ENCODE peak calls at places on chromosome 11, in eight cellular contexts. M is progenitor cell of endocrine pancreas; X is neural crest cell; S is epithelial cell of esophagus; U is stomach; T is astrocyte of the spinal cord; L is left ventricle myocardium inferior; F is CD8-positive, alpha-beta T cell. P is an unnamed sample.

GRCh38 chr11:108666373-108666772 is 1.5 kb downstream of the DDX10 start:
- DNase-seq in X (no peak), M (no peak), S (no peak), F (no peak), L (no peak), U (no peak), T (no peak), P (no peak)

GRCh38 chr11:127996825-127997224 is 590.5 kb downstream of the ETS1 start:
- DNase-seq in X (no peak), S (peak; percentile 7), M (no peak), F (no peak), U (no peak), T (no peak), L (no peak), P (no peak)

GRCh38 chr11:108559904-108560303 is 33.7 kb downstream of the EXPH5 start:
- DNase-seq in X (no peak), S (peak; percentile 21), M (no peak), F (no peak), U (no peak), L (no peak), T (peak; percentile 75), P (no peak)

GRCh38 chr11:8638300-8638699 is 44.2 kb downstream of the TRIM66 start:
- DNase-seq in F (no peak), L (no peak), T (peak; percentile 27), X (no peak), S (peak; percentile 9), M (no peak), U (no peak), P (no peak)

GRCh38 chr11:46520971-46521745 is 72.7 kb downstream of the AMBRA1 start:
- DNase-seq in M (no peak), U (no peak), S (peak; percentile 70), L (no peak), X (no peak), T (peak; percentile 80), F (no peak), P (no peak)

GRCh38 chr11:32050256-32050655 is 40.6 kb upstream of the RCN1 start:
- DNase-seq in S (no peak), X (no peak), M (no peak), U (peak; percentile 41), L (no peak), T (no peak), F (no peak), P (no peak)

GRCh38 chr11:102469196-102469821 is 16.7 kb upstream of the TMEM123 start:
- DNase-seq in T (peak; percentile 76), U (no peak), F (no peak), S (no peak), L (no peak), X (no peak), M (no peak), P (no peak)

GRCh38 chr11:61334434-61335354 is 1.7 kb downstream of the TKFC start:
- DNase-seq in S (peak; percentile 82), L (no peak), F (no peak), X (no peak), T (peak; percentile 44), U (no peak), M (no peak), P (no peak)

GRCh38 chr11:95283653-95284052 is 52.7 kb upstream of the SESN3 start:
- DNase-seq in S (peak; percentile 86), F (no peak), T (no peak), X (no peak), U (no peak), M (no peak), L (no peak), P (no peak)

GRCh38 chr11:105389952-105390351 is 219.9 kb upstream of the GRIA4 start:
- DNase-seq in L (no peak), M (no peak), X (no peak), F (no peak), T (no peak), S (no peak), U (no peak), P (no peak)

GRCh38 chr11:80967649-80968048 is 1526.8 kb upstream of the TENM4 start:
- DNase-seq in M (no peak), X (no peak), F (no peak), T (no peak), L (no peak), S (no peak), U (no peak), P (no peak)

GRCh38 chr11:3177931-3178330 is 12.8 kb upstream of the OSBPL5 start:
- DNase-seq in X (no peak), S (no peak), T (peak; percentile 22), L (no peak), F (no peak), M (no peak), U (no peak), P (no peak)

GRCh38 chr11:73912045-73912444 is 35.2 kb downstream of the PAAF1 start:
- DNase-seq in S (no peak), X (no peak), F (no peak), M (no peak), T (no peak), U (no peak), L (no peak), P (no peak)

GRCh38 chr11:60994450-60995135 is 23.1 kb downstream of the CD6 start:
- DNase-seq in S (no peak), T (no peak), M (no peak), F (no peak), L (no peak), U (no peak), X (no peak), P (no peak)

GRCh38 chr11:130070109-130070828 is 575 bp downstream of the APLP2 start:
- DNase-seq in F (peak; percentile 27), T (peak; percentile 28), L (peak; percentile 42), M (peak; percentile 44), X (peak; percentile 37), U (peak; percentile 60), S (peak; percentile 36), P (peak; percentile 53)

GRCh38 chr11:65811764-65812475 is 21.8 kb upstream of the SNX32 start:
- DNase-seq in X (no peak), T (no peak), L (no peak), F (no peak), S (no peak), M (no peak), U (no peak), P (no peak)

GRCh38 chr11:96388891-96389603 is 665 bp downstream of the CCDC82 start:
- DNase-seq in L (no peak), X (no peak), M (no peak), T (no peak), U (no peak), S (peak; percentile 45), F (no peak), P (no peak)
- TF ChIP-seq CTCF in L (no peak), X (no peak), M (no peak), T (no peak), U (no peak), S (no peak), F (no peak), P (no peak)

DNA sequence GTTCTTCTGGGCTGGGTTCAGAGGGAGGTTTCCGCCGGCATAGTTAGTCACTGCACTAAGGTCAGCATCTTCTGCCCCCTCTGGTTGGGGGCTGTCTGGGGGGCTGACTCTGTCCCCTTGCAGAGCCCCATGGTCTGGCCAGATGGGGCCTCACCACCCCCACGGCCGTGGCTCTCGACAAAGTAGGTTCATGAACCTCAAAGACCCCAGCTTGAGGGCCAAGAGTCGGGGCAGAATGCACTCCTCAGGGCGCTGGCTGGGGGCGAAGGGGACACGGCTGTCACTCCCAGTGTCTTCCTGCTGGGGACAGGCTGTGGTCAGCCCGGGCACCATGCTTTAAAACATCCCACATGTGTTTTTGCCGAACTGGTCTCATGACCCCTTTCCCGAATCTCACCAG is 20.8 kb downstream of the ANO1 start:
- DNase-seq in L (no peak), S (no peak), X (no peak), M (no peak), T (no peak), U (no peak), F (no peak), P (no peak)
- TF ChIP-seq CTCF in L (no peak), S (no peak), X (no peak), M (no peak), T (no peak), U (no peak), F (no peak), P (no peak)

GRCh38 chr11:12721816-12722604 is 47.8 kb downstream of the TEAD1 start:
- DNase-seq in X (no peak), M (no peak), T (no peak), F (no peak), S (no peak), U (no peak), L (no peak), P (no peak)
- TF ChIP-seq CTCF in X (no peak), M (no peak), T (no peak), F (no peak), S (no peak), U (no peak), L (no peak), P (no peak)

GRCh38 chr11:20611892-20612291 is 12.5 kb downstream of the SLC6A5 start:
- DNase-seq in X (no peak), T (no peak), U (no peak), S (peak; percentile 26), L (no peak), F (no peak), M (no peak), P (no peak)
- TF ChIP-seq CTCF in X (no peak), T (no peak), U (no peak), S (no peak), L (no peak), F (no peak), M (no peak), P (no peak)

GRCh38 chr11:1269957-1270356 is 39.5 kb downstream of the TOLLIP start:
- DNase-seq in F (no peak), X (no peak), T (no peak), U (no peak), S (no peak), L (no peak), M (no peak), P (no peak)
- TF ChIP-seq CTCF in F (no peak), X (no peak), T (no peak), U (no peak), S (no peak), L (no peak), M (no peak), P (no peak)

GRCh38 chr11:125083312-125084056 is 20.4 kb downstream of the SLC37A2 start:
- DNase-seq in S (no peak), U (no peak), F (no peak), T (no peak), M (no peak), L (no peak), X (no peak), P (no peak)

GRCh38 chr11:125084057-125084416 is 20.9 kb downstream of the SLC37A2 start:
- DNase-seq in X (no peak), U (no peak), F (no peak), T (no peak), M (no peak), S (no peak), L (no peak), P (no peak)

GRCh38 chr11:125086633-125087296 is 23.7 kb downstream of the SLC37A2 start:
- DNase-seq in F (no peak), S (no peak), T (no peak), U (no peak), M (no peak), L (no peak), X (no peak), P (no peak)

GRCh38 chr11:125084761-125085231 is 21.7 kb downstream of the SLC37A2 start:
- DNase-seq in S (no peak), U (no peak), L (no peak), X (no peak), T (no peak), M (no peak), F (no peak), P (no peak)

GRCh38 chr11:125085301-125086081 is 22.4 kb downstream of the SLC37A2 start:
- DNase-seq in S (no peak), L (no peak), F (no peak), U (no peak), M (no peak), T (no peak), X (no peak), P (no peak)
- TF ChIP-seq CTCF in S (no peak), L (no peak), F (no peak), U (no peak), M (no peak), T (no peak), X (no peak), P (no peak)

P was measured in natural killer cell.